ENCODE peak calls at places on chromosomes 12 and 14, in nine cellular contexts. C, N, D, X, O, G, F, J and A are unnamed samples.

GRCh38 chr14:96130854-96131253 is 73.8 kb upstream of the BDKRB2 start:
- DNase-seq in G (no peak), D (no peak), F (no peak), J (no peak), O (no peak), N (peak), X (peak), C (no peak), A (no peak)

GRCh38 chr14:61570188-61570960 is 124.9 kb upstream of the HIF1A start:
- DNase-seq in O (no peak), G (no peak), F (no peak), N (no peak), X (peak), J (no peak), C (no peak), D (no peak), A (no peak)

GRCh38 chr14:74065746-74066575 is 18.3 kb downstream of the ALDH6A1 start:
- DNase-seq in J (no peak), G (no peak), F (no peak), D (no peak), X (peak), C (no peak), O (no peak), N (peak), A (no peak)

GRCh38 chr12:115423546-115423987 is 739.6 kb upstream of the TBX3 start:
- DNase-seq in F (no peak), J (no peak), X (no peak), O (no peak), G (no peak), C (no peak), N (no peak), D (no peak), A (peak)

GRCh38 chr12:120249266-120249874 is 16.2 kb downstream of the PXN start:
- DNase-seq in D (no peak), O (no peak), J (no peak), F (no peak), X (no peak), G (no peak), N (no peak), C (no peak), A (no peak)

GRCh38 chr12:120640840-120641833 is 711 bp downstream of the CABP1 start:
- DNase-seq in G (peak), O (peak), D (no peak), J (peak), F (no peak), C (no peak), X (peak), N (peak), A (peak)

GRCh38 chr14:42224053-42224888 is 617.6 kb downstream of the LRFN5 start:
- DNase-seq in N (peak), C (no peak), G (peak), X (peak), D (no peak), O (no peak), J (peak), F (peak), A (peak)

GRCh38 chr14:24149302-24149969 is 2.1 kb downstream of the RNF31 start:
- DNase-seq in J (no peak), X (no peak), D (no peak), C (no peak), O (no peak), F (no peak), G (no peak), N (no peak), A (no peak)

GRCh38 chr14:88815980-88816379 is 8.5 kb upstream of the TTC8 start:
- DNase-seq in D (no peak), X (no peak), N (no peak), G (no peak), C (no peak), F (no peak), J (no peak), O (no peak), A (no peak)

GRCh38 chr12:38547586-38547985 is 231.0 kb downstream of the ALG10B start:
- DNase-seq in G (no peak), F (no peak), N (peak), X (no peak), C (no peak), J (no peak), O (no peak), D (no peak), A (no peak)

GRCh38 chr12:108816652-108817335 is 40.6 kb downstream of the SSH1 start:
- DNase-seq in D (no peak), O (no peak), N (peak), C (no peak), G (no peak), J (no peak), X (no peak), F (no peak), A (peak)

GRCh38 chr14:91893659-91894058 is 26.3 kb upstream of the TC2N start:
- DNase-seq in F (no peak), D (no peak), N (peak), J (no peak), O (no peak), C (no peak), G (no peak), X (no peak), A (no peak)

GRCh38 chr12:43289412-43289811 is 262.6 kb downstream of the ADAMTS20 start:
- DNase-seq in G (no peak), O (no peak), N (no peak), J (no peak), F (no peak), X (peak), C (no peak), D (no peak), A (no peak)

GRCh38 chr14:33556382-33557121 is 394.3 kb downstream of the EGLN3 start:
- DNase-seq in C (no peak), J (no peak), F (no peak), D (no peak), O (no peak), G (no peak), N (peak), X (peak), A (no peak)

GRCh38 chr12:3491938-3492867 is 1.2 kb downstream of the PRMT8 start:
- DNase-seq in X (peak), J (peak), F (no peak), C (no peak), G (peak), N (peak), O (peak), D (peak), A (peak)

GRCh38 chr14:61756135-61756534 is 6.1 kb upstream of the SNAPC1 start:
- DNase-seq in G (no peak), J (no peak), C (no peak), X (no peak), F (no peak), D (no peak), O (no peak), N (no peak), A (no peak)

GRCh38 chr14:106291626-106292025 is 765.2 kb downstream of the TMEM121 start:
- DNase-seq in O (no peak), C (no peak), F (no peak), D (no peak), G (no peak), J (no peak), N (no peak), X (no peak), A (no peak)